ENCODE peak calls at places on chromosomes 16 and 17, in seven cellular contexts. I, N, M, H, P, Q and K are unnamed samples.

GRCh38 chr16:14070555-14070876 is 603 bp upstream of the MRTFB start:
- DNase-seq in I (no peak), N (no peak), M (no peak), H (no peak), P (no peak), Q (no peak), K (no peak)

GRCh38 chr17:48543854-48544355 is 1.0 kb downstream of the HOXB2 start:
- DNase-seq in I (no peak), N (no peak), M (no peak), H (no peak), P (no peak), Q (peak), K (no peak)

GRCh38 chr17:83101805-83102480 is 22.5 kb downstream of the METRNL start:
- DNase-seq in I (no peak), N (no peak), M (no peak), H (no peak), P (no peak), Q (no peak), K (no peak)

GRCh38 chr17:43784628-43785101 is 4.4 kb downstream of the CFAP97D1 start:
- DNase-seq in I (no peak), N (no peak), M (no peak), H (no peak), P (no peak), Q (no peak), K (no peak)

GRCh38 chr17:59506907-59507726 is 58.3 kb upstream of the DHX40 start:
- DNase-seq in I (no peak), N (no peak), M (no peak), H (no peak), P (no peak), Q (no peak), K (no peak)

GRCh38 chr17:9403207-9403606 is 172.4 kb downstream of the STX8 start:
- DNase-seq in I (no peak), N (no peak), M (no peak), H (no peak), P (no peak), Q (no peak), K (no peak)

GRCh38 chr17:61199431-61200348 is 200.0 kb upstream of the TBX2 start:
- DNase-seq in I (no peak), N (no peak), M (no peak), H (no peak), P (no peak), Q (no peak), K (no peak)

GRCh38 chr17:30950669-30951399 is 20.0 kb upstream of the RNF135 start:
- DNase-seq in I (peak), N (no peak), M (peak), H (no peak), P (no peak), Q (no peak), K (no peak)

GRCh38 chr17:37312137-37312923 is 63.5 kb upstream of the C17orf78 start:
- DNase-seq in I (no peak), N (no peak), M (no peak), H (no peak), P (no peak), Q (no peak), K (no peak)

GRCh38 chr17:1197781-1198490 is 18.2 kb upstream of the ABR start:
- DNase-seq in I (peak), N (peak), M (no peak), H (peak), P (peak), Q (peak), K (peak)

GRCh38 chr17:78108726-78109488 is 19.6 kb downstream of the TMC6 start:
- DNase-seq in I (no peak), N (no peak), M (no peak), H (no peak), P (no peak), Q (no peak), K (no peak)

GRCh38 chr17:58677204-58677880 is 14.5 kb downstream of the TEX14 start:
- DNase-seq in I (no peak), N (no peak), M (no peak), H (no peak), P (no peak), Q (no peak), K (no peak)

GRCh38 chr17:65102788-65103187 is 34.4 kb upstream of the RGS9 start:
- DNase-seq in I (no peak), N (no peak), M (no peak), H (no peak), P (no peak), Q (no peak), K (no peak)

GRCh38 chr17:44210342-44211192 is 8.9 kb downstream of the UBTF start:
- DNase-seq in I (peak), N (peak), M (no peak), H (peak), P (peak), Q (peak), K (peak)

GRCh38 chr17:19750835-19751234 is 2.7 kb upstream of the ALDH3A1 start:
- DNase-seq in I (no peak), N (no peak), M (no peak), H (no peak), P (no peak), Q (no peak), K (no peak)

GRCh38 chr16:88957887-88958577 is 19.0 kb downstream of the CBFA2T3 start:
- DNase-seq in I (no peak), N (no peak), M (no peak), H (no peak), P (no peak), Q (peak), K (no peak)

GRCh38 chr16:83689385-83689831 is 118.4 kb upstream of the HSBP1 start:
- DNase-seq in I (no peak), N (no peak), M (peak), H (no peak), P (no peak), Q (no peak), K (no peak)

GRCh38 chr17:44115585-44116415 is 7.6 kb downstream of the HDAC5 start:
- DNase-seq in I (no peak), N (no peak), M (no peak), H (no peak), P (peak), Q (peak), K (no peak)

GRCh38 chr17:37813753-37814152 is 68.9 kb upstream of the HNF1B start:
- DNase-seq in I (no peak), N (no peak), M (peak), H (no peak), P (no peak), Q (no peak), K (peak)

GRCh38 chr17:9544221-9544620 is 31.4 kb downstream of the STX8 start:
- DNase-seq in I (no peak), N (no peak), M (no peak), H (no peak), P (no peak), Q (no peak), K (no peak)

GRCh38 chr17:37276475-37276874 is 99.3 kb upstream of the C17orf78 start:
- DNase-seq in I (no peak), N (no peak), M (no peak), H (no peak), P (no peak), Q (no peak), K (no peak)

GRCh38 chr16:78705694-78706093 is 606.2 kb downstream of the WWOX start:
- DNase-seq in I (no peak), N (no peak), M (no peak), H (no peak), P (peak), Q (peak), K (no peak)

GRCh38 chr17:66415366-66416206 is 113.2 kb downstream of the PRKCA start:
- DNase-seq in I (no peak), N (no peak), M (no peak), H (no peak), P (no peak), Q (no peak), K (no peak)

GRCh38 chr17:71846561-71846960 is 274.3 kb upstream of the SOX9 start:
- DNase-seq in I (no peak), N (no peak), M (no peak), H (no peak), P (no peak), Q (no peak), K (no peak)

GRCh38 chr17:21252289-21252874 is 828 bp downstream of the NATD1 start:
- DNase-seq in I (no peak), N (no peak), M (no peak), H (no peak), P (no peak), Q (no peak), K (no peak)

GRCh38 chr17:80986816-80987480 is 4.7 kb upstream of the CHMP6 start:
- DNase-seq in I (no peak), N (no peak), M (no peak), H (no peak), P (no peak), Q (no peak), K (peak)

GRCh38 chr17:17105976-17106375 is 63.7 kb downstream of the MPRIP start:
- DNase-seq in I (no peak), N (no peak), M (no peak), H (no peak), P (no peak), Q (no peak), K (no peak)